ENCODE peak calls at places on chromosomes 6 and 20, in eight cellular contexts. One of them, this sample, is unnamed.

GRCh38 chr6:99736302-99736701 is 129.7 kb downstream of the PRDM13 start:
- DNase-seq in sciatic nerve: no peak
- DNase-seq in NCI-H345: peak
- DNase-seq in activated naive CD8-positive, alpha-beta T cell treated with anti-CD3 and anti-CD28 coated beads for 36 hours: no peak
- DNase-seq in non-pigmented ciliary epithelial cell: no peak
- DNase-seq in OCI-M1: peak
- DNase-seq in iPS DF 6.9: no peak
- DNase-seq in lower leg skin: no peak
- DNase-seq in this sample: no peak

GRCh38 chr20:46012926-46013825 is 4.5 kb downstream of the MMP9 start:
- DNase-seq in NCI-H345: peak
- DNase-seq in iPS DF 6.9: no peak
- DNase-seq in lower leg skin: no peak
- DNase-seq in OCI-M1: no peak
- DNase-seq in sciatic nerve: no peak
- DNase-seq in non-pigmented ciliary epithelial cell: no peak
- DNase-seq in activated naive CD8-positive, alpha-beta T cell treated with anti-CD3 and anti-CD28 coated beads for 36 hours: no peak
- DNase-seq in this sample: no peak

GRCh38 chr6:148440877-148441453 is 98.3 kb downstream of the SASH1 start:
- DNase-seq in iPS DF 6.9: no peak
- DNase-seq in NCI-H345: no peak
- DNase-seq in sciatic nerve: peak
- DNase-seq in OCI-M1: no peak
- DNase-seq in activated naive CD8-positive, alpha-beta T cell treated with anti-CD3 and anti-CD28 coated beads for 36 hours: peak
- DNase-seq in lower leg skin: peak
- DNase-seq in non-pigmented ciliary epithelial cell: no peak
- DNase-seq in this sample: peak

GRCh38 chr20:62387219-62387913 is 463 bp downstream of the RPS21 start:
- DNase-seq in lower leg skin: no peak
- DNase-seq in iPS DF 6.9: no peak
- DNase-seq in activated naive CD8-positive, alpha-beta T cell treated with anti-CD3 and anti-CD28 coated beads for 36 hours: no peak
- DNase-seq in NCI-H345: no peak
- DNase-seq in non-pigmented ciliary epithelial cell: no peak
- DNase-seq in OCI-M1: no peak
- DNase-seq in sciatic nerve: no peak
- DNase-seq in this sample: no peak

GRCh38 chr20:32457476-32457986 is 99.4 kb downstream of the ASXL1 start:
- DNase-seq in lower leg skin: no peak
- DNase-seq in OCI-M1: no peak
- DNase-seq in non-pigmented ciliary epithelial cell: no peak
- DNase-seq in sciatic nerve: peak
- DNase-seq in iPS DF 6.9: peak
- DNase-seq in activated naive CD8-positive, alpha-beta T cell treated with anti-CD3 and anti-CD28 coated beads for 36 hours: no peak
- DNase-seq in NCI-H345: no peak
- DNase-seq in this sample: peak

GRCh38 chr6:80454197-80454596 is 347.7 kb downstream of the BCKDHB start:
- DNase-seq in OCI-M1: peak
- DNase-seq in activated naive CD8-positive, alpha-beta T cell treated with anti-CD3 and anti-CD28 coated beads for 36 hours: no peak
- DNase-seq in non-pigmented ciliary epithelial cell: peak
- DNase-seq in sciatic nerve: no peak
- DNase-seq in iPS DF 6.9: no peak
- DNase-seq in lower leg skin: peak
- DNase-seq in NCI-H345: no peak
- DNase-seq in this sample: no peak

GRCh38 chr6:129243377-129243776 is 360.4 kb downstream of the LAMA2 start:
- DNase-seq in OCI-M1: no peak
- DNase-seq in sciatic nerve: no peak
- DNase-seq in lower leg skin: no peak
- DNase-seq in activated naive CD8-positive, alpha-beta T cell treated with anti-CD3 and anti-CD28 coated beads for 36 hours: no peak
- DNase-seq in non-pigmented ciliary epithelial cell: no peak
- DNase-seq in NCI-H345: no peak
- DNase-seq in iPS DF 6.9: no peak
- DNase-seq in this sample: no peak

GRCh38 chr20:7392551-7392950 is 547.7 kb downstream of the HAO1 start:
- DNase-seq in non-pigmented ciliary epithelial cell: no peak
- DNase-seq in activated naive CD8-positive, alpha-beta T cell treated with anti-CD3 and anti-CD28 coated beads for 36 hours: no peak
- DNase-seq in OCI-M1: no peak
- DNase-seq in lower leg skin: no peak
- DNase-seq in iPS DF 6.9: no peak
- DNase-seq in sciatic nerve: no peak
- DNase-seq in NCI-H345: no peak
- DNase-seq in this sample: no peak

GRCh38 chr6:15293674-15294073 is 47.8 kb downstream of the JARID2 start:
- DNase-seq in NCI-H345: no peak
- DNase-seq in sciatic nerve: no peak
- DNase-seq in activated naive CD8-positive, alpha-beta T cell treated with anti-CD3 and anti-CD28 coated beads for 36 hours: no peak
- DNase-seq in lower leg skin: no peak
- DNase-seq in non-pigmented ciliary epithelial cell: no peak
- DNase-seq in OCI-M1: no peak
- DNase-seq in iPS DF 6.9: no peak
- DNase-seq in this sample: no peak

GRCh38 chr6:129717287-129717686 is 7.3 kb upstream of the ARHGAP18 start:
- DNase-seq in non-pigmented ciliary epithelial cell: no peak
- DNase-seq in lower leg skin: no peak
- DNase-seq in activated naive CD8-positive, alpha-beta T cell treated with anti-CD3 and anti-CD28 coated beads for 36 hours: no peak
- DNase-seq in OCI-M1: no peak
- DNase-seq in iPS DF 6.9: no peak
- DNase-seq in sciatic nerve: no peak
- DNase-seq in NCI-H345: no peak
- DNase-seq in this sample: no peak

GRCh38 chr6:47479156-47479541 is 1.6 kb downstream of the CD2AP start:
- DNase-seq in sciatic nerve: no peak
- DNase-seq in activated naive CD8-positive, alpha-beta T cell treated with anti-CD3 and anti-CD28 coated beads for 36 hours: no peak
- DNase-seq in OCI-M1: peak
- DNase-seq in iPS DF 6.9: no peak
- DNase-seq in lower leg skin: no peak
- DNase-seq in non-pigmented ciliary epithelial cell: no peak
- DNase-seq in NCI-H345: peak
- DNase-seq in this sample: no peak

GRCh38 chr6:162690158-162690557 is 37.4 kb downstream of the PRKN start:
- DNase-seq in NCI-H345: no peak
- DNase-seq in sciatic nerve: no peak
- DNase-seq in lower leg skin: no peak
- DNase-seq in OCI-M1: no peak
- DNase-seq in iPS DF 6.9: no peak
- DNase-seq in activated naive CD8-positive, alpha-beta T cell treated with anti-CD3 and anti-CD28 coated beads for 36 hours: no peak
- DNase-seq in non-pigmented ciliary epithelial cell: no peak
- DNase-seq in this sample: no peak

GRCh38 chr6:49025273-49026240 is 437.5 kb downstream of the MMUT start:
- DNase-seq in activated naive CD8-positive, alpha-beta T cell treated with anti-CD3 and anti-CD28 coated beads for 36 hours: no peak
- DNase-seq in non-pigmented ciliary epithelial cell: no peak
- DNase-seq in iPS DF 6.9: no peak
- DNase-seq in lower leg skin: peak
- DNase-seq in NCI-H345: no peak
- DNase-seq in OCI-M1: no peak
- DNase-seq in sciatic nerve: no peak
- DNase-seq in this sample: no peak

GRCh38 chr6:44386364-44386928 is 1.1 kb upstream of the CDC5L start:
- DNase-seq in lower leg skin: peak
- DNase-seq in non-pigmented ciliary epithelial cell: no peak
- DNase-seq in activated naive CD8-positive, alpha-beta T cell treated with anti-CD3 and anti-CD28 coated beads for 36 hours: no peak
- DNase-seq in sciatic nerve: no peak
- DNase-seq in iPS DF 6.9: no peak
- DNase-seq in OCI-M1: no peak
- DNase-seq in NCI-H345: no peak
- DNase-seq in this sample: peak

GRCh38 chr6:137191238-137191637 is 17.8 kb upstream of the IL22RA2 start:
- DNase-seq in activated naive CD8-positive, alpha-beta T cell treated with anti-CD3 and anti-CD28 coated beads for 36 hours: no peak
- DNase-seq in NCI-H345: no peak
- DNase-seq in OCI-M1: no peak
- DNase-seq in sciatic nerve: no peak
- DNase-seq in iPS DF 6.9: no peak
- DNase-seq in lower leg skin: no peak
- DNase-seq in non-pigmented ciliary epithelial cell: no peak
- DNase-seq in this sample: no peak

GRCh38 chr20:34907616-34908469 is 31.4 kb downstream of the ACSS2 start:
- DNase-seq in lower leg skin: peak
- DNase-seq in NCI-H345: peak
- DNase-seq in activated naive CD8-positive, alpha-beta T cell treated with anti-CD3 and anti-CD28 coated beads for 36 hours: no peak
- DNase-seq in sciatic nerve: no peak
- DNase-seq in OCI-M1: peak
- DNase-seq in non-pigmented ciliary epithelial cell: no peak
- DNase-seq in iPS DF 6.9: no peak
- DNase-seq in this sample: peak

GRCh38 chr6:36355819-36356218 is 19.1 kb upstream of the BNIP5 start:
- DNase-seq in sciatic nerve: no peak
- DNase-seq in NCI-H345: no peak
- DNase-seq in activated naive CD8-positive, alpha-beta T cell treated with anti-CD3 and anti-CD28 coated beads for 36 hours: no peak
- DNase-seq in lower leg skin: no peak
- DNase-seq in iPS DF 6.9: no peak
- DNase-seq in OCI-M1: peak
- DNase-seq in non-pigmented ciliary epithelial cell: no peak
- DNase-seq in this sample: no peak

GRCh38 chr6:43733471-43734293 is 36.3 kb upstream of the VEGFA start:
- DNase-seq in sciatic nerve: peak
- DNase-seq in non-pigmented ciliary epithelial cell: no peak
- DNase-seq in iPS DF 6.9: no peak
- DNase-seq in OCI-M1: no peak
- DNase-seq in lower leg skin: no peak
- DNase-seq in NCI-H345: no peak
- DNase-seq in activated naive CD8-positive, alpha-beta T cell treated with anti-CD3 and anti-CD28 coated beads for 36 hours: peak
- DNase-seq in this sample: no peak

This sample was measured in lung.